ENCODE peak calls at places on chromosomes 13 and 19, in four cellular contexts. Z, R, F and L are unnamed samples.

GRCh38 chr13:92317066-92317465 is 909.5 kb upstream of the GPC6 start:
- DNase-seq in Z (no peak), R (no peak), F (no peak), L (no peak)

GRCh38 chr13:42762917-42763316 is 18.5 kb upstream of the FAM216B start:
- DNase-seq in Z (no peak), R (no peak), F (no peak), L (no peak)

GRCh38 chr13:41007359-41008118 is 11.6 kb downstream of the ELF1 start:
- DNase-seq in Z (no peak), R (no peak), F (no peak), L (no peak)

GRCh38 chr13:65155861-65156260 is 2074.3 kb downstream of the PCDH9 start:
- DNase-seq in Z (no peak), R (no peak), F (no peak), L (no peak)

GRCh38 chr13:27919299-27919933 is 384 bp upstream of the PDX1 start:
- DNase-seq in Z (peak), R (no peak), F (no peak), L (no peak)

GRCh38 chr19:33797821-33798633 is 1.4 kb downstream of the KCTD15 start:
- DNase-seq in Z (peak), R (no peak), F (no peak), L (no peak)

GRCh38 chr13:75442736-75443234 is 39.2 kb downstream of the TBC1D4 start:
- DNase-seq in Z (no peak), R (no peak), F (no peak), L (no peak)

GRCh38 chr19:12580180-12580694 is 29.0 kb upstream of the ZNF564 start:
- DNase-seq in Z (no peak), R (no peak), F (no peak), L (no peak)

GRCh38 chr13:109700176-109700575 is 86.2 kb downstream of the IRS2 start:
- DNase-seq in Z (peak), R (no peak), F (no peak), L (no peak)

GRCh38 chr19:54172764-54173699 is at the start of gene TMC4:
- DNase-seq in Z (peak), R (no peak), F (no peak), L (no peak)

GRCh38 chr13:111262281-111262680 is 58.2 kb upstream of the TEX29 start:
- DNase-seq in Z (peak), R (no peak), F (no peak), L (no peak)

GRCh38 chr19:42284641-42285341 is 15.7 kb downstream of the CIC start:
- DNase-seq in Z (no peak), R (no peak), F (no peak), L (no peak)

GRCh38 chr19:5667751-5668271 is 12.5 kb downstream of the MICOS13 start:
- DNase-seq in Z (peak), R (peak), F (no peak), L (no peak)

GRCh38 chr19:15260939-15261338 is 28.7 kb upstream of the EPHX3 start:
- DNase-seq in Z (no peak), R (no peak), F (no peak), L (no peak)

GRCh38 chr19:11420429-11420893 is 1.3 kb upstream of the RGL3 start:
- DNase-seq in Z (no peak), R (no peak), F (no peak), L (no peak)

GRCh38 chr13:28741080-28741479 is 22.3 kb upstream of the SLC46A3 start:
- DNase-seq in Z (no peak), R (no peak), F (no peak), L (no peak)

GRCh38 chr13:113776231-113777125 is 17.5 kb downstream of the TMEM255B start:
- DNase-seq in Z (no peak), R (no peak), F (no peak), L (no peak)

GRCh38 chr19:27922970-27923369 is 1290.0 kb downstream of the UQCRFS1 start:
- DNase-seq in Z (no peak), R (no peak), F (no peak), L (no peak)

GRCh38 chr13:40024962-40025714 is 369.7 kb downstream of the COG6 start:
- DNase-seq in Z (no peak), R (no peak), F (no peak), L (no peak)

GRCh38 chr13:43303040-43303729 is 279.8 kb downstream of the DNAJC15 start:
- DNase-seq in Z (no peak), R (peak), F (no peak), L (peak)

GRCh38 chr13:75444016-75444415 is 38.0 kb downstream of the TBC1D4 start:
- DNase-seq in Z (no peak), R (no peak), F (no peak), L (no peak)

GRCh38 chr13:75850915-75851314 is 214.8 kb downstream of the LMO7 start:
- DNase-seq in Z (peak), R (no peak), F (no peak), L (no peak)

GRCh38 chr19:53961523-53962345 is 1.0 kb upstream of the CACNG8 start:
- DNase-seq in Z (no peak), R (no peak), F (no peak), L (no peak)

GRCh38 chr19:42023121-42023942 is 29.3 kb upstream of the ATP1A3 start:
- DNase-seq in Z (peak), R (no peak), F (no peak), L (no peak)

GRCh38 chr13:113671066-113672001 is 4.3 kb downstream of the GRK1 start:
- DNase-seq in Z (no peak), R (no peak), F (no peak), L (no peak)

GRCh38 chr13:79481685-79482052 is 714 bp downstream of the NDFIP2 start:
- DNase-seq in Z (peak), R (no peak), F (no peak), L (no peak)

GRCh38 chr19:18160441-18160791 is 7.5 kb downstream of the PIK3R2 start:
- DNase-seq in Z (no peak), R (no peak), F (no peak), L (no peak)

GRCh38 chr13:89361909-89362308 is 1690.7 kb downstream of the SLITRK5 start:
- DNase-seq in Z (no peak), R (no peak), F (no peak), L (no peak)

GRCh38 chr13:21137696-21138095 is 38.7 kb downstream of the SKA3 start:
- DNase-seq in Z (no peak), R (no peak), F (no peak), L (no peak)

GRCh38 chr19:49832556-49832955 is 14.5 kb downstream of the MED25 start:
- DNase-seq in Z (no peak), R (no peak), F (no peak), L (no peak)

GRCh38 chr13:39349391-39349790 is 253.6 kb downstream of the LHFPL6 start:
- DNase-seq in Z (no peak), R (no peak), F (no peak), L (no peak)

GRCh38 chr13:37753776-37754175 is 115.8 kb downstream of the TRPC4 start:
- DNase-seq in Z (no peak), R (no peak), F (no peak), L (no peak)

GRCh38 chr13:113192902-113193301 is 15.6 kb downstream of the PCID2 start:
- DNase-seq in Z (no peak), R (no peak), F (no peak), L (no peak)

GRCh38 chr13:102872131-102872530 is 26.3 kb downstream of the ERCC5 start:
- DNase-seq in Z (no peak), R (no peak), F (no peak), L (no peak)

DNA sequence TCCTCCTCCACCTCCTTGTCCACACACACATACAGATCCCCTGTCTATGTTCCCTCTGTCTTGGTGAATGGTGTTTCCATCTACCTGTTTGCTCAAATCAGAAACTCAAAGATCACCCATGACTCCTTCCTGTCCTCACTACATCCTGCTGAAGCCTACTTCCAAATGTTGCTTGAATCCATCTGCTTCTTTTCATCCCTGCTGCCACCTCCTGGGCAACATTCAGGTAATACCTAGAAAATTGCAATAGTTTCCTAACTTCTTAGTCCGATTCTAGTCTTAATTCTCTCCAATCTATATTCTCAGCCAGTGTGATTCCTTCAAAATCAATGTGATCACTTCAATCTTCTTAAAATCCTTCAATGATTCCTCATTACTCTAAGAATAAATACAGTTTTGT is 155.5 kb upstream of the STARD13 start:
- DNase-seq in Z (no peak), R (no peak), F (no peak), L (no peak)
- TF ChIP-seq TAF1 in Z (no peak), R (no peak), F (no peak), L (no peak)

GRCh38 chr13:46552888-46553520 is at the start of gene LRCH1:
- DNase-seq in Z (peak), R (no peak), F (no peak), L (peak)
- TF ChIP-seq POLR2A in Z (peak), R (no peak), F (peak), L (no peak)

GRCh38 chr19:3455393-3455955 is 24.9 kb downstream of the SMIM24 start:
- DNase-seq in Z (peak), R (no peak), F (no peak), L (no peak)

GRCh38 chr19:3458229-3458555 is 22.1 kb downstream of the SMIM24 start:
- DNase-seq in Z (peak), R (no peak), F (no peak), L (no peak)

GRCh38 chr19:3455960-3456601 is 24.2 kb downstream of the SMIM24 start:
- DNase-seq in Z (peak), R (no peak), F (no peak), L (no peak)

GRCh38 chr19:3457531-3458228 is 22.6 kb downstream of the SMIM24 start:
- DNase-seq in Z (peak), R (no peak), F (no peak), L (no peak)

DNA sequence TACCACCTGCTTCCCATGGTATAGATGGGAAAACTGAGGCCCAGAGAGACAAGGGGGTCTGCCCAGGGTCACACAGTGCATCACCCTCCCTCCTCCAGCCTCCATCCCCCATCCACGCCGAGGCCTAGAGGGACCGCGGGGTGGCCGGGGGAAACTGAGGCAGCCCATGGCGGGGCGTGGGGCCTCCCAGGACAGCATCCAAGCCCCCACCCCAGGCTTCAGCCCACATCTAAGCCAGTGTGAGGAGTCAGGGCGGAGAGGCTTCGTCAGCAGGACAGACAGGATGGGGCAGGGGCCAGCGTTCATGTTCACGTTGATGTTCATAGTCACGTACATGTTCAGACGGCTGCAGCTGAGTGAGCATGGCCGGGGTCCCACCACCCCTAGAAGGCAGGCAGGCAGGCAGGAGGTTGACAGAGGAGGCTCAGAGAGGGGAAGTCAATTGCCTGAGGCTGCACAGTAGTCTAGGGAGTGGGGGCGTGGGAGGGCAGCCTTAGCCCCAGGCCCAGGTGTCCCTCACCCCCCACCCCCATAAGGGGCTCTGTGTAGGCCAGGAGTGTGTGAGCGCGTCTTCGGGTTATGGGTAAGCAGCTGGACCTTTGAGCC is 23.3 kb downstream of the SMIM24 start:
- DNase-seq in Z (no peak), R (no peak), F (no peak), L (no peak)
- TF ChIP-seq TAF1 in Z (no peak), R (no peak), F (no peak), L (no peak)

DNA sequence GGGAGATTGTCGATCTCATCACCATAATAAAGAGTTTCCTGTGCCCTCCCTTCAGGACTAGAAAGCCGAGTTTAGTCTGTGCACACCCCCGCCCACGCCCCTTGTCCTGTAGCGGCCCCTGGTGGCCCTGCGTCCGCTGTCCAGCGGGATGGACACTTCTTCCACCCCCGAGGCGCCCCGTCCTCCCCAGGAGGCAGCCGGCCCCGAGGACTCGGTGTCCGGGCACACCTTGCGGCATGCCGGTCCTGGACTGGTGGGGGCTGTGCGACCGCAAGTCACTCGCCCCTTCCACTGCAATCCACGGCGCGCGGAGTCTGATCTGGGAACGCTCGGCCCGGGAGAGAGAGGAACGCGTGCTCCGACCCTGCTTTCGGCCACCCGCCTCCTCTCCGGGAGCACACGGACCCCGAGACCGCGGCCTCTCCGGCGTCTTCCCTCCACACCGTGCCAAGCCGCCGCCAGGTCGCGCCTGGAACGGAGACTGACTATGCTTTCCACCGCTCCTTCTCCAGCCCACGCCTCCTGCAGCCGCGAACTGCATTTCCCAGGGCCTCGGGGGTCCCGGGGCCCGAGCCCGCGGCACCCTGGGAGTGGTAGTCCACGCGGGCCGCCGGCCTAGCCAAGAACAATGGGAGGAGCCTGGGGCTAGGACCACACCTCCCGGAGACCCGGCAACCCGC is 678 bp upstream of the KMT2B start:
- DNase-seq in Z (peak), R (peak), F (peak), L (no peak)
- TF ChIP-seq POLR2A in Z (peak), R (no peak), F (peak), L (peak)

GRCh38 chr19:38044267-38045111 is 137.5 kb downstream of the SIPA1L3 start:
- DNase-seq in Z (no peak), R (no peak), F (no peak), L (no peak)
- TF ChIP-seq TAF1 in Z (no peak), R (no peak), F (no peak), L (no peak)